ENCODE peak calls at places on chromosomes 7 and 10, in five cellular contexts. A is A549, Q is ovary, V is transverse colon, J is heart left ventricle. T is an unnamed sample. For H3K9me3, the result is how much of the 10 kb centered on the place peaks cover.

GRCh38 chr7:111821076-111821475 is 258.8 kb upstream of the IMMP2L start:
- DNase-seq in A (no peak), Q (no peak), V (no peak), J (no peak), T (no peak)

GRCh38 chr10:44706745-44707144 is 204.4 kb upstream of the TMEM72 start:
- DNase-seq in A (no peak), Q (no peak), V (no peak), J (no peak), T (no peak)

GRCh38 chr10:92880233-92880861 is 32.0 kb downstream of the EXOC6 start:
- DNase-seq in A (peak), Q (no peak), V (no peak), J (peak), T (no peak)

GRCh38 chr7:11833431-11833830 is 1.4 kb upstream of the THSD7A start:
- DNase-seq in A (no peak), Q (no peak), V (no peak), J (no peak), T (no peak)

GRCh38 chr10:130714700-130715467 is 578.7 kb downstream of the GLRX3 start:
- DNase-seq in A (no peak), Q (no peak), V (no peak), J (no peak), T (no peak)

GRCh38 chr7:16753932-16754571 is 497 bp downstream of the TSPAN13 start:
- DNase-seq in A (no peak), Q (peak), V (peak), J (peak), T (peak)

GRCh38 chr7:31075006-31075405 is 22.9 kb downstream of the ADCYAP1R1 start:
- DNase-seq in A (no peak), Q (no peak), V (no peak), J (no peak), T (no peak)

GRCh38 chr10:132591166-132591971 is 53.8 kb downstream of the INPP5A start:
- DNase-seq in A (peak), Q (no peak), V (peak), J (peak), T (no peak)

GRCh38 chr7:26959290-26959689 is 94.9 kb upstream of the SKAP2 start:
- DNase-seq in A (no peak), Q (no peak), V (no peak), J (no peak), T (no peak)

GRCh38 chr7:89621925-89622641 is 532.2 kb upstream of the STEAP1 start:
- DNase-seq in A (no peak), Q (no peak), V (no peak), J (no peak), T (no peak)

GRCh38 chr7:18356195-18356645 is 139.3 kb upstream of the HDAC9 start:
- DNase-seq in A (peak), Q (no peak), V (no peak), J (no peak), T (no peak)

GRCh38 chr7:94266278-94266677 is 128.4 kb upstream of the COL1A2 start:
- DNase-seq in A (peak), Q (peak), V (no peak), J (no peak), T (no peak)

GRCh38 chr10:78515037-78515872 is 481.6 kb downstream of the RPS24 start:
- DNase-seq in A (no peak), Q (peak), V (no peak), J (peak), T (no peak)

GRCh38 chr7:28750981-28751380 is 207.1 kb downstream of the TRIL start:
- DNase-seq in A (no peak), Q (no peak), V (no peak), J (no peak), T (no peak)

GRCh38 chr10:127524229-127524628 is 24.9 kb upstream of the NPS start:
- DNase-seq in A (peak), Q (no peak), V (no peak), J (no peak), T (no peak)

GRCh38 chr7:46812047-46812672 is 769.8 kb downstream of the TNS3 start:
- DNase-seq in A (no peak), Q (no peak), V (no peak), J (peak), T (no peak)

GRCh38 chr7:123771256-123771655 is 22.5 kb upstream of the WASL start:
- DNase-seq in A (no peak), Q (no peak), V (no peak), J (no peak), T (no peak)

GRCh38 chr10:102455893-102456471 is 4.6 kb upstream of the C10orf95 start:
- DNase-seq in A (peak), Q (no peak), V (peak), J (no peak), T (no peak)

GRCh38 chr7:132098337-132098736 is 477.9 kb downstream of the PLXNA4 start:
- DNase-seq in A (no peak), Q (no peak), V (no peak), J (no peak), T (no peak)

GRCh38 chr10:60376221-60376620 is 13.5 kb downstream of the ANK3 start:
- DNase-seq in A (no peak), Q (no peak), V (no peak), J (no peak), T (no peak)

GRCh38 chr10:92750788-92751533 is 61.2 kb downstream of the HHEX start:
- DNase-seq in A (no peak), Q (no peak), V (no peak), J (no peak), T (no peak)

GRCh38 chr7:133230591-133231194 is 22.2 kb upstream of the EXOC4 start:
- DNase-seq in A (peak), Q (no peak), V (peak), J (peak), T (no peak)

GRCh38 chr10:35300063-35300699 is 36.1 kb upstream of the CCNY start:
- DNase-seq in A (peak), Q (no peak), V (peak), J (no peak), T (no peak)

GRCh38 chr10:79241990-79242619 is 105.2 kb upstream of the PPIF start:
- DNase-seq in A (no peak), Q (peak), V (peak), J (peak), T (no peak)

GRCh38 chr10:36266923-36267322 is 624.8 kb upstream of the FZD8 start:
- DNase-seq in A (no peak), Q (no peak), V (no peak), J (no peak), T (no peak)

GRCh38 chr7:2657920-2658671 is 26.3 kb downstream of the TTYH3 start:
- DNase-seq in A (no peak), Q (no peak), V (no peak), J (no peak), T (no peak)

GRCh38 chr7:155585532-155585895 is 39.2 kb upstream of the CNPY1 start:
- DNase-seq in A (no peak), Q (no peak), V (no peak), J (no peak), T (no peak)

GRCh38 chr10:72088879-72089585 is 681 bp upstream of the SPOCK2 start:
- DNase-seq in A (no peak), Q (no peak), V (no peak), J (no peak), T (no peak)

GRCh38 chr7:66535414-66536329 is 93.0 kb upstream of the KCTD7 start:
- DNase-seq in A (no peak), Q (peak), V (no peak), J (no peak), T (no peak)

GRCh38 chr10:78742730-78743615 is 325.8 kb upstream of the ZMIZ1 start:
- DNase-seq in A (no peak), Q (peak), V (no peak), J (peak), T (no peak)

GRCh38 chr7:67100956-67101361 is 104.3 kb downstream of the TYW1 start:
- DNase-seq in A (no peak), Q (peak), V (peak), J (no peak), T (no peak)

GRCh38 chr7:129778770-129779601 is 167.5 kb downstream of the NRF1 start:
- DNase-seq in A (no peak), Q (no peak), V (no peak), J (no peak), T (no peak)

GRCh38 chr7:129777993-129778769 is 166.7 kb downstream of the NRF1 start:
- DNase-seq in A (no peak), Q (no peak), V (no peak), J (no peak), T (no peak)

GRCh38 chr7:129780257-129781127 is 169.0 kb downstream of the NRF1 start:
- DNase-seq in A (peak), Q (no peak), V (peak), J (no peak), T (peak)

GRCh38 chr7:129781128-129781855 is 169.8 kb downstream of the NRF1 start:
- DNase-seq in A (no peak), Q (no peak), V (no peak), J (no peak), T (no peak)

DNA sequence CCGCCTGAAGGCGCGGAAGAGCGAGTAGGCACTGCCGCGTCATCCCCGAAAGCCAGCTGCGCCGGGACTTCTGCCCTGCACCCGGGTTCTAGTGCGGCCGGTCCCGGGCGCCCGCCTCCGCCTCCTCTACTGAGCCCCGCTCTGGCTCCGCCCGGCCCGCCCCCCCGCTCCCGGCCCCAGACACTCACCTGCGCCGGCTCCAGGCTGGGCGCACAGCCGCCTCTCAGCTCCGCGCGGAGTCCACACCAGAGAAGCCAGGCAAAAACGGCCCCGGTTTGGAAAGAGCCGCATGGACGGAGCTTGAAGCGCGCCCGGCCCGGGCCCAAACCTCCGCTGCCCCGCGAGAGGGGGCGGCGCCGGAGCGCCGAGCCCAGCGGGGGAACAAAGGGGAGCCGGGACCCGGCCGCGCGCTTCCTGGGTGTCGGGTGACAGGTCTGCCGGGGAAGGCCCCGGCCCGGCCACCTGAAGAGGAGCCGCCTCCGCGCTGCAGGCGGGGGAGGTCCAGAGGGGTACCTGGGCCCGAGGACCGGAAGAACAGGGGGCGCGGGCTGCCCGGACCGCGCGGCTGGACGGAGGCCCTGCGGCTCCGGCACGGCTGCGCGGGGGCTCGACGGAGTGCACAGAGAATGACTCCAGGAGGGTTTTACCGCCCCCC is 168.2 kb downstream of the NRF1 start:
- DNase-seq in A (no peak), Q (no peak), V (peak), J (no peak), T (peak)
- TF ChIP-seq POLR2A in A (peak), Q (no peak), V (peak), J (no peak), T (no peak)

GRCh38 chr7:41449694-41450093 is 253.2 kb downstream of the INHBA start:
- DNase-seq in A (no peak), Q (no peak), V (no peak), J (no peak), T (no peak)

GRCh38 chr7:41445951-41446350 is 256.9 kb downstream of the INHBA start:
- DNase-seq in A (no peak), Q (no peak), V (no peak), J (no peak), T (no peak)

GRCh38 chr7:41447106-41448042 is 255.5 kb downstream of the INHBA start:
- DNase-seq in A (no peak), Q (no peak), V (no peak), J (no peak), T (no peak)

GRCh38 chr7:41449286-41449685 is 253.6 kb downstream of the INHBA start:
- DNase-seq in A (no peak), Q (no peak), V (no peak), J (no peak), T (no peak)

DNA sequence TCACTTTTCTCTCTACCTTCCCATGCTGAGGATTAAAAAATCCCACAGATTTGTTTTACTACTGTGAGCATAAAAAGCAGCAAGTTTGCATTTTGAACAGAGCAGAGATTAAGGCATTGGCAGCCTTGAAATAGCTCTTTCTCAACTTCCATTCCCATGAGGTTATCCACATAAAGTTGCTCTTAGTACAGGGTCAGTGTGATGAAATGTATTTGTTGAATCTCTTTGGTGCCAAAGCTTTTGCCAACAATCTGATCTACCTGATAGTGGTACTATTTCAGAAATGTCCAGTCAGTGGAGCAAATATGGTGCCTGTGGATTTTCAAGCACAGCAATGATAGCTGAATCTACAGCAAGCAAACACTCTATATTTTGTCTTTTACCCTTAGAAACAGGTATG is 254.8 kb downstream of the INHBA start:
- DNase-seq in A (no peak), Q (no peak), V (no peak), J (no peak), T (no peak)
- H3K9me3 ChIP-seq in A (under half), Q (under half), V (under half), J (under half), T (under half)

GRCh38 chr7:139568813-139569490 is 45.5 kb downstream of the CLEC2L start:
- DNase-seq in A (no peak), Q (no peak), V (no peak), J (no peak), T (peak)

GRCh38 chr7:139570626-139571025 is 47.1 kb downstream of the CLEC2L start:
- DNase-seq in A (no peak), Q (no peak), V (no peak), J (no peak), T (peak)

GRCh38 chr7:139571651-139572050 is 48.2 kb downstream of the CLEC2L start:
- DNase-seq in A (no peak), Q (no peak), V (no peak), J (no peak), T (no peak)

GRCh38 chr7:139571190-139571589 is 47.7 kb downstream of the CLEC2L start:
- DNase-seq in A (no peak), Q (no peak), V (no peak), J (no peak), T (peak)

GRCh38 chr7:139570119-139570518 is 46.6 kb downstream of the CLEC2L start:
- DNase-seq in A (no peak), Q (no peak), V (no peak), J (no peak), T (no peak)
- TF ChIP-seq CTCF in A (peak), Q (no peak), V (no peak), J (no peak), T (no peak)

DNA sequence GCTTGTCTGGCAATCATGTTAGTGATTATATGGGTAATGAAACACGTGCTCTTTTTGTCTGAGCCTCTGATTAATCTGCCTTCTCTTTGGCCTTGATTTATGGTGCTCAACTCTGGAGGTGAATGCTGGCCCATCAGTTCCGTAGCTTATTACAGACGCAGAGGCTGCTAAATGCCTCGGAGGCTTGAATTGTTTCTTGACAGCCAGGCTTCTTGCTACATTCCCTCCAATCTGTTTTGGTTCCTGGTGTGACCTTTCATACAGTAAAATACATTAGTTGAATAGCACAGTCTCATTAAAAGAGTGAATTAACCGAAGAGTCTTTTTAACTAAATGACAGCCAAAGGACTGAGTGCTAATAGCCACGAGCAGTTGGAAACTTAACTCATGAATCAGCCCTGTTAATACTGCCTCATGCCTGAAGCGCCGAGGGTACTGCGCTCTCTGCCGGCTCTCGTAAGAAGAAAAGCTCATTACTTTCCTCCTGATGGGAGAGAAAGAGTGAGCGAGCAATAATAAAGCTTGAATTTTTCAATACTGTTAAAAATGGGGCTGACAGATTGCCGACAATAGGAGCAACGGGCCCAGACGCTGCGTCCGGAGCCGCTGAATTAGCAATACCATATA is 236.4 kb upstream of the GPR26 start:
- DNase-seq in A (no peak), Q (no peak), V (no peak), J (no peak), T (no peak)
- TF ChIP-seq POLR2A in A (no peak), Q (no peak), V (no peak), J (no peak), T (no peak)

GRCh38 chr7:63105978-63106377 is 892.7 kb upstream of the ZNF722 start:
- DNase-seq in A (no peak), Q (no peak), V (no peak), J (no peak), T (no peak)

GRCh38 chr7:63104666-63105065 is 894.0 kb upstream of the ZNF722 start:
- DNase-seq in A (no peak), Q (no peak), V (no peak), J (no peak), T (no peak)

GRCh38 chr7:63106506-63107388 is 891.9 kb upstream of the ZNF722 start:
- DNase-seq in A (no peak), Q (no peak), V (no peak), J (no peak), T (no peak)
- H3K9me3 ChIP-seq in A (under half), Q (under half), V (under half), J (under half), T (under half)

GRCh38 chr7:107663196-107663595 is 2.6 kb downstream of the SLC26A4 start:
- DNase-seq in A (no peak), Q (no peak), V (no peak), J (no peak), T (no peak)

GRCh38 chr7:107659666-107660065 is 962 bp upstream of the SLC26A4 start:
- DNase-seq in A (peak), Q (no peak), V (no peak), J (no peak), T (no peak)

GRCh38 chr7:107660381-107661080 is at the start of gene SLC26A4:
- DNase-seq in A (no peak), Q (no peak), V (no peak), J (no peak), T (no peak)

GRCh38 chr7:107661081-107661864 is 645 bp downstream of the SLC26A4 start:
- DNase-seq in A (peak), Q (peak), V (peak), J (peak), T (peak)

DNA sequence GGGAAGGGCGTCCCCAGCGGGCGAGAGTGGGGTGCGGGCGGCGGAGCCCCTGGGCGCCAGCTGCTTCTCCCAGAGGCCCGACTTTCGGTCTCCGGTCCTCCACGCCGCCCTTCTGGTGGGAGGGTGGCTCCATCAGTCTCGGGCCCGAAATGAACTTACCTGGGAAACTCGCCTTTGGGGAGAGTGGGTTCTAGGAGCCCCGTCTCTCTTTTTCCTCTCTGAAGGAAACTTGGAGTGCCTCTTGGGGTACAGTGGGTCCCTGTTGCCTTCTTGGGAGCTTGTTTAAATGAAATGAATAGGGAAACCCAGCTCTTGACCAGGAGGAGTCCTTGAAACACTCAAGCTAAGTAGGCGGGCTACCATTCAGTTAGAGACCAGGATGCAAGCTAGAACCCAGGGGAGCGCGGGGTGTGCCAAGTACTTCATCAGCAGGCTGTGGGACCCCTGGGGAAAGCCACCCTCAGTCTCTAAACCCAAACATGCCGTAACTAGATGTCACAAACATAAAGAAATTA is 1.3 kb downstream of the SLC26A4 start:
- DNase-seq in A (no peak), Q (no peak), V (no peak), J (no peak), T (no peak)
- TF ChIP-seq CTCF in A (no peak), Q (no peak), V (no peak), J (no peak), T (no peak)

T was measured in breast epithelium.